ENCODE peak calls at places on chromosomes 6 and 20, in six cellular contexts. One of them, this sample, is unnamed.

GRCh38 chr20:52500150-52500549 is 308.6 kb upstream of the ZFP64 start:
- DNase-seq in uterus: no peak
- DNase-seq in iPS-NIHi11: no peak
- DNase-seq in GM06990: no peak
- DNase-seq in IMR-90: no peak
- DNase-seq in WTC11: no peak
- DNase-seq in this sample: no peak

GRCh38 chr20:50992733-50993457 is 30.0 kb downstream of the KCNG1 start:
- DNase-seq in GM06990: no peak
- DNase-seq in IMR-90: peak
- DNase-seq in uterus: no peak
- DNase-seq in WTC11: peak
- DNase-seq in iPS-NIHi11: peak
- DNase-seq in this sample: no peak

GRCh38 chr6:37011656-37012378 is 6.4 kb downstream of the FGD2 start:
- DNase-seq in IMR-90: peak
- DNase-seq in WTC11: no peak
- DNase-seq in uterus: no peak
- DNase-seq in iPS-NIHi11: no peak
- DNase-seq in GM06990: no peak
- DNase-seq in this sample: no peak

GRCh38 chr20:61722146-61722678 is 343.5 kb downstream of the TAF4 start:
- DNase-seq in WTC11: no peak
- DNase-seq in uterus: no peak
- DNase-seq in iPS-NIHi11: no peak
- DNase-seq in GM06990: no peak
- DNase-seq in IMR-90: no peak
- DNase-seq in this sample: no peak

GRCh38 chr6:158020272-158020711 is 38.6 kb downstream of the SYNJ2 start:
- DNase-seq in GM06990: no peak
- DNase-seq in uterus: no peak
- DNase-seq in IMR-90: no peak
- DNase-seq in WTC11: no peak
- DNase-seq in iPS-NIHi11: no peak
- DNase-seq in this sample: peak

GRCh38 chr6:167492096-167492449 is 167.2 kb downstream of the TTLL2 start:
- DNase-seq in iPS-NIHi11: no peak
- DNase-seq in IMR-90: no peak
- DNase-seq in GM06990: no peak
- DNase-seq in WTC11: no peak
- DNase-seq in uterus: no peak
- DNase-seq in this sample: no peak

GRCh38 chr6:117531758-117532276 is 49.3 kb downstream of the DCBLD1 start:
- DNase-seq in iPS-NIHi11: no peak
- DNase-seq in WTC11: no peak
- DNase-seq in GM06990: no peak
- DNase-seq in IMR-90: peak
- DNase-seq in uterus: no peak
- DNase-seq in this sample: no peak

GRCh38 chr6:81475646-81476045 is 276.8 kb downstream of the TENT5A start:
- DNase-seq in IMR-90: no peak
- DNase-seq in GM06990: no peak
- DNase-seq in iPS-NIHi11: no peak
- DNase-seq in WTC11: no peak
- DNase-seq in uterus: no peak
- DNase-seq in this sample: no peak

GRCh38 chr6:47073125-47074110 is 31.3 kb upstream of the ADGRF1 start:
- DNase-seq in IMR-90: no peak
- DNase-seq in GM06990: no peak
- DNase-seq in WTC11: no peak
- DNase-seq in iPS-NIHi11: peak
- DNase-seq in uterus: no peak
- DNase-seq in this sample: no peak

This sample was measured in spleen.